ENCODE peak calls at places on chromosomes 4 and X, in six cellular contexts. G, N, T, C, H and V are unnamed samples.

GRCh38 chr4:53593765-53594164 is 2.5 kb upstream of the LNX1 start:
- DNase-seq in G (no peak), N (no peak), H (no peak), C (no peak), T (no peak), V (no peak)

GRCh38 chr4:128521156-128521555 is 233.5 kb upstream of the PGRMC2 start:
- DNase-seq in N (no peak), C (no peak), G (peak; percentile 56), T (no peak), H (no peak), V (no peak)

GRCh38 chr4:153116101-153116680 is 88.1 kb upstream of the TRIM2 start:
- DNase-seq in T (no peak), H (no peak), G (no peak), N (no peak), C (no peak), V (no peak)

GRCh38 chrX:100685284-100685996 is 41.4 kb downstream of the SRPX2 start:
- DNase-seq in G (peak; percentile 74), C (peak; percentile 48), T (no peak), H (peak; percentile 72), N (no peak), V (peak; percentile 73)

GRCh38 chr4:57182132-57182874 is 72.1 kb upstream of the IGFBP7 start:
- DNase-seq in T (no peak), G (no peak), H (no peak), C (peak; percentile 56), N (no peak), V (peak; percentile 65)

GRCh38 chr4:143335979-143336827 is 473 bp upstream of the GAB1 start:
- DNase-seq in T (peak; percentile 94), N (peak; percentile 17), C (peak; percentile 11), G (peak; percentile 90), H (peak; percentile 86), V (peak; percentile 53)

GRCh38 chr4:173509031-173510001 is 20.7 kb downstream of the HAND2 start:
- DNase-seq in H (no peak), N (no peak), T (no peak), C (no peak), G (peak; percentile 86), V (no peak)

GRCh38 chr4:174199735-174200134 is 83.7 kb downstream of the FBXO8 start:
- DNase-seq in C (no peak), H (no peak), N (no peak), T (no peak), G (no peak), V (no peak)

GRCh38 chr4:163764569-163764968 is 270.1 kb downstream of the TMA16 start:
- DNase-seq in H (no peak), T (no peak), C (no peak), N (no peak), G (no peak), V (no peak)

GRCh38 chr4:71498002-71498401 is 159.2 kb downstream of the SLC4A4 start:
- DNase-seq in G (peak; percentile 8), T (no peak), N (no peak), C (peak; percentile 38), H (no peak), V (no peak)

GRCh38 chr4:140102406-140102805 is 51.6 kb downstream of the MAML3 start:
- DNase-seq in C (no peak), N (no peak), G (peak; percentile 45), T (no peak), H (no peak), V (peak; percentile 54)

GRCh38 chr4:20393486-20394100 is 141.9 kb downstream of the SLIT2 start:
- DNase-seq in T (no peak), C (no peak), N (no peak), H (no peak), G (peak; percentile 49), V (no peak)

GRCh38 chrX:23513121-23513520 is 154.2 kb upstream of the PRDX4 start:
- DNase-seq in N (no peak), C (no peak), T (no peak), H (no peak), G (no peak), V (no peak)